ENCODE peak calls at places on chromosomes 2 and 18, in six cellular contexts. One of them, this sample, is unnamed.

GRCh38 chr2:227407601-227408089 is 19.9 kb upstream of the SCYGR1 start:
- DNase-seq in pancreas: no peak
- DNase-seq in Ammon's horn: peak; percentile 61
- DNase-seq in coronary artery: no peak
- DNase-seq in cardiac muscle cell: no peak
- DNase-seq in C1 segment of cervical spinal cord: no peak
- DNase-seq in this sample: no peak

GRCh38 chr2:55970506-55970905 is 46.9 kb upstream of the EFEMP1 start:
- DNase-seq in cardiac muscle cell: no peak
- DNase-seq in coronary artery: no peak
- DNase-seq in pancreas: no peak
- DNase-seq in C1 segment of cervical spinal cord: no peak
- DNase-seq in Ammon's horn: no peak
- DNase-seq in this sample: no peak

GRCh38 chr2:45862843-45863242 is 211.4 kb downstream of the PRKCE start:
- DNase-seq in Ammon's horn: no peak
- DNase-seq in coronary artery: peak; percentile 24
- DNase-seq in cardiac muscle cell: no peak
- DNase-seq in C1 segment of cervical spinal cord: no peak
- DNase-seq in pancreas: no peak
- DNase-seq in this sample: no peak

GRCh38 chr18:7844017-7844416 is 276.9 kb downstream of the PTPRM start:
- DNase-seq in pancreas: no peak
- DNase-seq in Ammon's horn: no peak
- DNase-seq in cardiac muscle cell: peak; percentile 39
- DNase-seq in coronary artery: no peak
- DNase-seq in C1 segment of cervical spinal cord: no peak
- DNase-seq in this sample: no peak

GRCh38 chr2:35461406-35461805 is 894.2 kb upstream of the CRIM1 start:
- DNase-seq in cardiac muscle cell: no peak
- DNase-seq in pancreas: no peak
- DNase-seq in C1 segment of cervical spinal cord: no peak
- DNase-seq in Ammon's horn: no peak
- DNase-seq in coronary artery: no peak
- DNase-seq in this sample: no peak

GRCh38 chr2:65046633-65047407 is 9.4 kb upstream of the CEP68 start:
- DNase-seq in pancreas: no peak
- DNase-seq in Ammon's horn: no peak
- DNase-seq in coronary artery: no peak
- DNase-seq in C1 segment of cervical spinal cord: no peak
- DNase-seq in cardiac muscle cell: no peak
- DNase-seq in this sample: no peak

GRCh38 chr2:230947908-230948365 is 22.9 kb upstream of the GPR55 start:
- DNase-seq in cardiac muscle cell: no peak
- DNase-seq in coronary artery: no peak
- DNase-seq in Ammon's horn: peak; percentile 48
- DNase-seq in pancreas: no peak
- DNase-seq in C1 segment of cervical spinal cord: no peak
- DNase-seq in this sample: no peak

GRCh38 chr2:30664761-30665358 is 142.4 kb downstream of the CAPN13 start:
- DNase-seq in Ammon's horn: no peak
- DNase-seq in coronary artery: no peak
- DNase-seq in cardiac muscle cell: peak; percentile 86
- DNase-seq in C1 segment of cervical spinal cord: no peak
- DNase-seq in pancreas: no peak
- DNase-seq in this sample: no peak

GRCh38 chr2:148876589-148877402 is 1.8 kb downstream of the KIF5C start:
- DNase-seq in cardiac muscle cell: no peak
- DNase-seq in C1 segment of cervical spinal cord: peak; percentile 36
- DNase-seq in Ammon's horn: peak; percentile 85
- DNase-seq in pancreas: peak; percentile 46
- DNase-seq in coronary artery: no peak
- DNase-seq in this sample: peak; percentile 94

GRCh38 chr2:119823734-119824334 is 64.1 kb downstream of the PTPN4 start:
- DNase-seq in C1 segment of cervical spinal cord: no peak
- DNase-seq in pancreas: no peak
- DNase-seq in coronary artery: no peak
- DNase-seq in Ammon's horn: peak; percentile 41
- DNase-seq in cardiac muscle cell: peak; percentile 70
- DNase-seq in this sample: peak; percentile 46

GRCh38 chr2:234996467-234997270 is 44.9 kb downstream of the SH3BP4 start:
- DNase-seq in C1 segment of cervical spinal cord: no peak
- DNase-seq in cardiac muscle cell: peak; percentile 83
- DNase-seq in Ammon's horn: no peak
- DNase-seq in coronary artery: no peak
- DNase-seq in pancreas: no peak
- DNase-seq in this sample: no peak

GRCh38 chr2:1749489-1749748 is 5.1 kb upstream of the PXDN start:
- DNase-seq in coronary artery: peak; percentile 53
- DNase-seq in cardiac muscle cell: no peak
- DNase-seq in pancreas: no peak
- DNase-seq in Ammon's horn: no peak
- DNase-seq in C1 segment of cervical spinal cord: no peak
- DNase-seq in this sample: no peak

GRCh38 chr2:178404380-178404767 is 46.6 kb downstream of the PRKRA start:
- DNase-seq in coronary artery: no peak
- DNase-seq in pancreas: no peak
- DNase-seq in cardiac muscle cell: peak; percentile 52
- DNase-seq in C1 segment of cervical spinal cord: no peak
- DNase-seq in Ammon's horn: no peak
- DNase-seq in this sample: no peak

GRCh38 chr18:2854871-2855270 is 8.1 kb downstream of the EMILIN2 start:
- DNase-seq in cardiac muscle cell: peak; percentile 30
- DNase-seq in Ammon's horn: no peak
- DNase-seq in pancreas: no peak
- DNase-seq in coronary artery: no peak
- DNase-seq in C1 segment of cervical spinal cord: no peak
- DNase-seq in this sample: no peak

GRCh38 chr2:239354791-239355136 is 46.1 kb downstream of the HDAC4 start:
- DNase-seq in coronary artery: no peak
- DNase-seq in Ammon's horn: no peak
- DNase-seq in cardiac muscle cell: no peak
- DNase-seq in pancreas: no peak
- DNase-seq in C1 segment of cervical spinal cord: no peak
- DNase-seq in this sample: no peak

GRCh38 chr2:177302552-177302951 is 38.0 kb upstream of the NFE2L2 start:
- DNase-seq in coronary artery: no peak
- DNase-seq in cardiac muscle cell: no peak
- DNase-seq in Ammon's horn: no peak
- DNase-seq in pancreas: no peak
- DNase-seq in C1 segment of cervical spinal cord: no peak
- DNase-seq in this sample: no peak

GRCh38 chr2:66790651-66791181 is 355.8 kb downstream of the MEIS1 start:
- DNase-seq in C1 segment of cervical spinal cord: no peak
- DNase-seq in Ammon's horn: no peak
- DNase-seq in pancreas: no peak
- DNase-seq in coronary artery: no peak
- DNase-seq in cardiac muscle cell: peak; percentile 24
- DNase-seq in this sample: no peak

GRCh38 chr18:6044773-6045172 is 149.5 kb upstream of the TMEM200C start:
- DNase-seq in cardiac muscle cell: peak; percentile 7
- DNase-seq in Ammon's horn: no peak
- DNase-seq in coronary artery: no peak
- DNase-seq in C1 segment of cervical spinal cord: no peak
- DNase-seq in pancreas: no peak
- DNase-seq in this sample: no peak

GRCh38 chr18:80245781-80246655 is 1.3 kb downstream of the PARD6G start:
- DNase-seq in cardiac muscle cell: no peak
- DNase-seq in pancreas: no peak
- DNase-seq in Ammon's horn: no peak
- DNase-seq in C1 segment of cervical spinal cord: no peak
- DNase-seq in coronary artery: peak; percentile 69
- DNase-seq in this sample: no peak

GRCh38 chr2:17935242-17935885 is 56.9 kb downstream of the KCNS3 start:
- DNase-seq in C1 segment of cervical spinal cord: no peak
- DNase-seq in pancreas: no peak
- DNase-seq in cardiac muscle cell: no peak
- DNase-seq in Ammon's horn: no peak
- DNase-seq in coronary artery: no peak
- DNase-seq in this sample: no peak

GRCh38 chr2:38632018-38632417 is 29.3 kb upstream of the HNRNPLL start:
- DNase-seq in pancreas: no peak
- DNase-seq in C1 segment of cervical spinal cord: no peak
- DNase-seq in cardiac muscle cell: no peak
- DNase-seq in Ammon's horn: no peak
- DNase-seq in coronary artery: no peak
- DNase-seq in this sample: no peak

GRCh38 chr18:11147371-11147860 is 2.0 kb downstream of the PIEZO2 start:
- DNase-seq in cardiac muscle cell: peak; percentile 51
- DNase-seq in Ammon's horn: peak; percentile 8
- DNase-seq in coronary artery: no peak
- DNase-seq in pancreas: no peak
- DNase-seq in C1 segment of cervical spinal cord: no peak
- DNase-seq in this sample: peak; percentile 30

GRCh38 chr2:54947596-54948519 is 102.4 kb downstream of the RTN4 start:
- DNase-seq in C1 segment of cervical spinal cord: peak; percentile 23
- DNase-seq in coronary artery: no peak
- DNase-seq in cardiac muscle cell: no peak
- DNase-seq in pancreas: no peak
- DNase-seq in Ammon's horn: peak; percentile 40
- DNase-seq in this sample: no peak

GRCh38 chr2:116645155-116645554 is 1169.3 kb upstream of the DDX18 start:
- DNase-seq in coronary artery: no peak
- DNase-seq in cardiac muscle cell: no peak
- DNase-seq in C1 segment of cervical spinal cord: no peak
- DNase-seq in Ammon's horn: no peak
- DNase-seq in pancreas: no peak
- DNase-seq in this sample: no peak

GRCh38 chr2:146701183-146701582 is 1143.6 kb upstream of the ACVR2A start:
- DNase-seq in C1 segment of cervical spinal cord: no peak
- DNase-seq in cardiac muscle cell: no peak
- DNase-seq in coronary artery: no peak
- DNase-seq in Ammon's horn: no peak
- DNase-seq in pancreas: no peak
- DNase-seq in this sample: no peak

GRCh38 chr2:18154812-18155211 is 276.3 kb downstream of the KCNS3 start:
- DNase-seq in C1 segment of cervical spinal cord: no peak
- DNase-seq in cardiac muscle cell: no peak
- DNase-seq in pancreas: no peak
- DNase-seq in coronary artery: no peak
- DNase-seq in Ammon's horn: no peak
- DNase-seq in this sample: no peak

GRCh38 chr2:10211822-10212438 is 89.4 kb downstream of the RRM2 start:
- DNase-seq in Ammon's horn: no peak
- DNase-seq in C1 segment of cervical spinal cord: no peak
- DNase-seq in cardiac muscle cell: no peak
- DNase-seq in coronary artery: no peak
- DNase-seq in pancreas: no peak
- DNase-seq in this sample: no peak

GRCh38 chr2:158297606-158298005 is 158.9 kb downstream of the CCDC148 start:
- DNase-seq in coronary artery: no peak
- DNase-seq in C1 segment of cervical spinal cord: no peak
- DNase-seq in cardiac muscle cell: peak; percentile 5
- DNase-seq in Ammon's horn: no peak
- DNase-seq in pancreas: no peak
- DNase-seq in this sample: no peak

GRCh38 chr2:142603761-142604160 is 273.7 kb upstream of the KYNU start:
- DNase-seq in Ammon's horn: no peak
- DNase-seq in pancreas: no peak
- DNase-seq in C1 segment of cervical spinal cord: no peak
- DNase-seq in cardiac muscle cell: no peak
- DNase-seq in coronary artery: no peak
- DNase-seq in this sample: no peak

GRCh38 chr2:230266654-230267053 is 41.1 kb downstream of the SP140 start:
- DNase-seq in coronary artery: no peak
- DNase-seq in Ammon's horn: no peak
- DNase-seq in pancreas: no peak
- DNase-seq in C1 segment of cervical spinal cord: no peak
- DNase-seq in cardiac muscle cell: no peak
- DNase-seq in this sample: no peak

GRCh38 chr2:26590439-26590838 is 50.7 kb downstream of the CIB4 start:
- DNase-seq in pancreas: no peak
- DNase-seq in Ammon's horn: no peak
- DNase-seq in cardiac muscle cell: no peak
- DNase-seq in C1 segment of cervical spinal cord: no peak
- DNase-seq in coronary artery: peak; percentile 46
- DNase-seq in this sample: no peak

GRCh38 chr18:45839415-45840395 is 14.2 kb downstream of the SIGLEC15 start:
- DNase-seq in Ammon's horn: no peak
- DNase-seq in pancreas: no peak
- DNase-seq in C1 segment of cervical spinal cord: no peak
- DNase-seq in cardiac muscle cell: peak; percentile 85
- DNase-seq in coronary artery: peak; percentile 71
- DNase-seq in this sample: no peak

GRCh38 chr18:41875094-41875780 is 79.8 kb upstream of the PIK3C3 start:
- DNase-seq in coronary artery: no peak
- DNase-seq in cardiac muscle cell: peak; percentile 69
- DNase-seq in C1 segment of cervical spinal cord: no peak
- DNase-seq in pancreas: no peak
- DNase-seq in Ammon's horn: no peak
- DNase-seq in this sample: no peak

This sample was measured in posterior cingulate gyrus.